ENCODE peak calls at places on chromosomes 13 and 19, in eight cellular contexts. E is pancreas; F is tibial nerve; S is thoracic aorta; L is lung; A is CD4-positive, alpha-beta T cell; K is ascending aorta; D is lower leg skin. T is an unnamed sample.

GRCh38 chr13:53822136-53822535 is 793.5 kb downstream of the OLFM4 start:
- DNase-seq in A (no peak), E (no peak), D (no peak), F (no peak), L (no peak), K (no peak), S (no peak), T (no peak)

GRCh38 chr19:1068111-1069001 is 1.4 kb downstream of the ARHGAP45 start:
- DNase-seq in L (no peak), F (no peak), E (no peak), D (no peak), S (no peak), K (no peak), A (peak; percentile 78), T (no peak)

GRCh38 chr13:101406787-101407186 is 9.5 kb downstream of the NALCN start:
- DNase-seq in E (no peak), A (no peak), F (no peak), S (no peak), D (no peak), K (no peak), L (no peak), T (no peak)

GRCh38 chr19:18967358-18968146 is 26.5 kb upstream of the HOMER3 start:
- DNase-seq in A (no peak), F (peak; percentile 23), E (no peak), K (peak; percentile 77), D (peak; percentile 80), S (peak; percentile 7), L (peak; percentile 67), T (no peak)

GRCh38 chr19:1648926-1649541 is 3.4 kb downstream of the TCF3 start:
- DNase-seq in A (no peak), D (no peak), E (no peak), L (no peak), S (no peak), K (no peak), F (no peak), T (no peak)

GRCh38 chr13:73715114-73715909 is 418.9 kb downstream of the KLF12 start:
- DNase-seq in A (peak; percentile 29), E (no peak), F (no peak), D (no peak), K (no peak), S (no peak), L (peak; percentile 33), T (no peak)

GRCh38 chr19:4119763-4120162 is 4.2 kb downstream of the MAP2K2 start:
- DNase-seq in F (no peak), D (no peak), S (no peak), E (no peak), K (no peak), A (no peak), L (no peak), T (no peak)

GRCh38 chr19:13401388-13401787 is 104.9 kb downstream of the CACNA1A start:
- DNase-seq in A (no peak), F (no peak), K (no peak), S (no peak), E (no peak), D (no peak), L (no peak), T (peak; percentile 35)

GRCh38 chr13:23631676-23632622 is 61.7 kb downstream of the TNFRSF19 start:
- DNase-seq in D (no peak), S (no peak), L (no peak), E (no peak), K (no peak), A (no peak), F (no peak), T (no peak)

GRCh38 chr13:99087130-99087953 is 109.5 kb upstream of the DOCK9 start:
- DNase-seq in F (peak; percentile 80), D (peak; percentile 86), S (peak; percentile 49), A (peak; percentile 93), L (peak; percentile 93), E (peak; percentile 93), K (peak; percentile 93), T (peak; percentile 73)

GRCh38 chr19:55333870-55334269 is 5.8 kb upstream of the KMT5C start:
- DNase-seq in E (no peak), F (no peak), L (no peak), D (no peak), A (no peak), K (no peak), S (no peak), T (no peak)

GRCh38 chr13:46961719-46962118 is 64.9 kb upstream of the HTR2A start:
- DNase-seq in A (no peak), D (no peak), L (no peak), K (no peak), E (no peak), F (no peak), S (no peak), T (peak; percentile 71)

GRCh38 chr19:18859676-18860301 is 28.0 kb downstream of the UPF1 start:
- DNase-seq in D (no peak), F (no peak), L (no peak), K (no peak), A (no peak), S (no peak), E (no peak), T (no peak)

GRCh38 chr13:81582381-81582780 is 1241.5 kb upstream of the SPRY2 start:
- DNase-seq in A (no peak), L (no peak), S (no peak), F (no peak), D (no peak), E (no peak), K (no peak), T (no peak)

DNA sequence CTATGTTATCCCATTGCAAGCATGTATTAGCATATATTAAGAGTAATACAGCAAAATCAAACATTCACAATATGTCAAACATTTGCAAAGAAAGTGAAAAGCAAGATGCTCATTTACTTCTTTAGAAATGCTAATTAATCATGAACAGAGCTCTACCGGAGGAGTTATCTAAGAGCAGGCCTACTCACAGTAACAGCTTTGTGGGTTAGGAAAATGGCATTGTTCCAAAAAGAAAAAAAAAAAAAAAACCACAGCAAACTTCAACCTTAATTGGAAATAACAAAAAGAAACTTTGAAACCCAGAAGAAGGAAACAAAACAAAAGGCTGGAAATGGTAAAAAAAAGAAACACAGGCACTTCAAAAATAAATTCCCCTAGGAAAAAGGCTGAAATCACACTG is 1236.7 kb upstream of the SPRY2 start:
- DNase-seq in L (no peak), F (no peak), K (no peak), D (no peak), A (no peak), S (no peak), E (no peak), T (no peak)
- TF ChIP-seq CTCF in L (no peak), F (no peak), K (no peak), D (no peak), A (no peak), S (no peak), E (no peak), T (no peak)

GRCh38 chr19:49214701-49215100 is 57.1 kb downstream of the TRPM4 start:
- DNase-seq in F (no peak), S (no peak), L (no peak), A (no peak), D (no peak), E (no peak), K (no peak), T (no peak)

GRCh38 chr19:49216076-49216475 is 58.5 kb downstream of the TRPM4 start:
- DNase-seq in L (no peak), A (no peak), D (no peak), E (no peak), S (no peak), K (no peak), F (no peak), T (no peak)

GRCh38 chr19:49212302-49212701 is 54.7 kb downstream of the TRPM4 start:
- DNase-seq in D (no peak), E (no peak), L (no peak), F (no peak), S (no peak), K (no peak), A (no peak), T (no peak)

GRCh38 chr19:49210901-49211451 is 53.4 kb downstream of the TRPM4 start:
- DNase-seq in K (no peak), E (no peak), D (no peak), L (no peak), F (no peak), A (no peak), S (no peak), T (no peak)

GRCh38 chr19:49213791-49214190 is 56.2 kb downstream of the TRPM4 start:
- DNase-seq in K (no peak), F (no peak), E (no peak), S (no peak), A (no peak), D (no peak), L (no peak), T (no peak)
- TF ChIP-seq CTCF in K (no peak), F (no peak), E (no peak), S (no peak), A (no peak), D (no peak), L (no peak), T (peak; percentile 39)

GRCh38 chr13:114234645-114235421 is at the start of gene CDC16:
- DNase-seq in L (peak; percentile 94), F (peak; percentile 93), S (peak; percentile 75), D (peak; percentile 89), A (peak; percentile 77), E (peak; percentile 92), K (peak; percentile 96), T (peak; percentile 76)
- TF ChIP-seq CTCF in L (no peak), F (no peak), S (peak; percentile 44), D (no peak), A (no peak), E (no peak), K (no peak), T (peak; percentile 61)

DNA sequence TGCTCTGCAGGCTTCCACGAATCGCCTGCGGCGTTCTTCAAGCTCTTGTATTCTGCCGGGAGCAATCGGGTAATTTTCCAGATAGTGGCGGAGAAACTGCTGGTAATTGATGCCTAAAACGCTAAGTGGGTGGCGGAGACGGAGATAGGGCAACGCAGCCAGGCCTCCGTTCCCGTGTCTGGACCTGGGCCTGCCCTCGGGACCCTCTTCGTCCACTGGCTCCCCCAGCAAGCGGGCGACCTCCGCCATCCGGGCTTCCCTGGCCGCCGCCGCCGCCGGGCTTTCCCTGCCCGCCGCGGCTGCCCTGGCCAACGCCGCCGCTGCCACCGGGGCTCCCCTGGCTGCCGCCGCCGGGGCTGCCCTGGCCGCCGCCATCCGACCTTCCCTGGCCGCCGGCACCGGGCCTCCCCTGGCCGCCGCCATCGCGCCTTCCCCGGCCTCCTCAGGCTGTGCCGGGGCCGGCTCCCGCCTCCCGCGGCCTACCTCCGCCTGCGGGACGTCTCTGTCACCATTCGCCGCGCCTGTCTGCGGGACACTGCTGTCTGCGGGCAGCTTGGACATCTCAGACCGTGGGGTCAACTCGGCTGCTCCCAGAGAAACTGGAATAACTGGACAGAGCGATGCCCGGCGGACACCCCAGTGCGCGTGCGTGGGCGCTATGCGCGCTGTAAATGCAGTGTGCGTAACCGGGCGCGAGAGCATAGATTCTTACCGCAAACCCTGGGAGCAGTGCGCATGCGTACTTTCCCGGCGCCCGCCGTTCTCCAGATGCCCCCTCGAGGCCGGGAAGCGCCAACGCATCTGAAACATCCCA is at the start of gene EID2:
- DNase-seq in K (peak; percentile 96), F (peak; percentile 85), E (peak; percentile 96), L (peak; percentile 96), D (peak; percentile 91), S (peak; percentile 85), A (peak; percentile 97), T (peak; percentile 91)
- TF ChIP-seq CTCF in K (peak; percentile 71), F (peak; percentile 81), E (peak; percentile 68), L (peak; percentile 80), D (no peak), S (peak; percentile 80), A (no peak), T (peak; percentile 88)